ENCODE peak calls at places on chromosomes 7 and 10, in eight cellular contexts. Q is heart left ventricle; S is A549; R is brain microvascular endothelial cell; Z is HCT116; W is breast epithelium; X is lower lobe of right lung; K is CD8-positive, alpha-beta T cell. O is an unnamed sample.

GRCh38 chr7:37666026-37666780 is 17.4 kb upstream of the GPR141 start:
- DNase-seq in Q (no peak), S (peak), R (no peak), Z (no peak), W (no peak), X (no peak), K (no peak), O (no peak)

GRCh38 chr10:68550747-68551411 is 9.3 kb upstream of the TET1 start:
- DNase-seq in Q (peak), S (peak), R (peak), Z (peak), W (no peak), X (no peak), K (peak), O (no peak)

GRCh38 chr7:141550694-141551079 is 523 bp upstream of the AGK start:
- DNase-seq in Q (no peak), S (peak), R (no peak), Z (no peak), W (no peak), X (no peak), K (no peak), O (no peak)

GRCh38 chr7:22702516-22702915 is 24.5 kb upstream of the IL6 start:
- DNase-seq in Q (no peak), S (no peak), R (no peak), Z (no peak), W (no peak), X (no peak), K (no peak), O (no peak)

GRCh38 chr7:117582219-117582704 is 102.4 kb downstream of the CFTR start:
- DNase-seq in Q (peak), S (peak), R (peak), Z (no peak), W (no peak), X (no peak), K (no peak), O (peak)

GRCh38 chr10:60334991-60335390 is 54.7 kb downstream of the ANK3 start:
- DNase-seq in Q (no peak), S (no peak), R (peak), Z (no peak), W (no peak), X (no peak), K (no peak), O (no peak)

GRCh38 chr10:10869592-10869991 is 148.1 kb upstream of the CELF2 start:
- DNase-seq in Q (no peak), S (no peak), R (peak), Z (no peak), W (no peak), X (no peak), K (no peak), O (no peak)

GRCh38 chr10:58438340-58438739 is 53.1 kb downstream of the TFAM start:
- DNase-seq in Q (no peak), S (no peak), R (peak), Z (no peak), W (no peak), X (no peak), K (no peak), O (no peak)

GRCh38 chr7:121595949-121596692 is 200.0 kb upstream of the FAM3C start:
- DNase-seq in Q (no peak), S (no peak), R (no peak), Z (no peak), W (no peak), X (no peak), K (no peak), O (no peak)

GRCh38 chr7:17663056-17663675 is 277.1 kb downstream of the SNX13 start:
- DNase-seq in Q (no peak), S (peak), R (peak), Z (no peak), W (no peak), X (no peak), K (no peak), O (no peak)

GRCh38 chr7:137443616-137444015 is 100.1 kb upstream of the PTN start:
- DNase-seq in Q (no peak), S (no peak), R (peak), Z (no peak), W (no peak), X (no peak), K (no peak), O (no peak)

GRCh38 chr7:29013062-29013461 is 54.9 kb upstream of the TRIL start:
- DNase-seq in Q (no peak), S (no peak), R (no peak), Z (no peak), W (no peak), X (no peak), K (no peak), O (no peak)
- H3K27ac ChIP-seq in Q (peak), S (no peak), R (no peak), Z (no peak), W (no peak), X (no peak), K (no peak), O (no peak)

GRCh38 chr7:20267482-20267881 is 50.3 kb upstream of the MACC1 start:
- DNase-seq in Q (no peak), S (no peak), R (no peak), Z (no peak), W (no peak), X (no peak), K (no peak), O (peak)
- TF ChIP-seq CTCF in Q (no peak), S (no peak), R (peak), Z (no peak), W (no peak), X (no peak), K (no peak), O (no peak)

DNA sequence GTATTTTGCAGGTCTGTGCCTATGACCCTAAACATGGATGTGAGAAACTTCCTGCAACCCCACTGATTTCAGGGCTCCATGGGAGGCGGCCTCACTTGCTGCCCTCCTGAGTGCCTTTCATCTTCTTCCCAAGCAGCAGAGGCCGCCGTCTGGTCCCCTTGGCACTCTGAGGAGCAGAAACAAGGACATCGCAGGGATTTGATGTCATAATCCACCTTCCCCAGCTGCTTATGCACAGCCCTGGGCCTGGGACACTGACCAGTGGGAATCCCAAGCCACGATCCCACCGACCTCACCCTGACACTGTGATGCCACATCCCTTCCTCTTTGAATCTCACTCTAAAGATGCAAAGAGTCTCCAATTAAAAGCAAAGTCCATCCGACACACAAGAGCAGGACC is 7.7 kb downstream of the CAMK2G start:
- DNase-seq in Q (no peak), S (no peak), R (no peak), Z (no peak), W (no peak), X (no peak), K (no peak), O (no peak)
- H3K27ac ChIP-seq in Q (peak), S (no peak), R (no peak), Z (no peak), W (no peak), X (peak), K (peak), O (peak)

GRCh38 chr10:34985823-34986222 is 104.3 kb downstream of the CUL2 start:
- DNase-seq in Q (no peak), S (peak), R (no peak), Z (no peak), W (no peak), X (no peak), K (no peak), O (peak)
- TF ChIP-seq CTCF in Q (no peak), S (no peak), R (peak), Z (peak), W (no peak), X (no peak), K (no peak), O (no peak)

DNA sequence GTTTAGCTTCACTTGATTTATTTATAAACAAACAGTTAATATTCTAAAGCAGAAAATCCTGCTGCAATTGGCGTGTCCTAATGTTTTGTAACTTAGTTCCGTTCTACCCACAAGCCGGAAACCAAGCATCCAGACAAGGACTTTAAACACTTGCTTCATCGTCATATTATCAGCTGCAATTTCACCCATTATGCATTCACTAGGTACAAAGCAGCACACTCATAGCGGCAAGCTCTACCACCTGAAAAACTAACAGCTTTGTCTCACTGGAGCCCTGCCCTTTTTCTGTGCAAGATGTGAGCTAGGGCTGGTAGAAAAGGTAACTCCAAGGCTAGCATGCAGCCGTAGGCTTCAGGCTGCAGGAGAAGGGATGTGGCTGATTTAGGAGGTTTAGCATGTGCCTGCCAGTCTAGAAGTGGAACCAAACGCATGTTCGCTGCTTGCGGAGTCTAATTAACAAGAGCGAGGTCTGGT is 43.7 kb upstream of the BPGM start:
- DNase-seq in Q (no peak), S (peak), R (no peak), Z (no peak), W (no peak), X (no peak), K (no peak), O (no peak)
- H3K27ac ChIP-seq in Q (no peak), S (peak), R (no peak), Z (no peak), W (peak), X (peak), K (no peak), O (no peak)

GRCh38 chr10:48506147-48506917 is 98.5 kb downstream of the ARHGAP22 start:
- DNase-seq in Q (no peak), S (peak), R (peak), Z (peak), W (no peak), X (no peak), K (no peak), O (no peak)
- TF ChIP-seq CTCF in Q (no peak), S (peak), R (peak), Z (peak), W (no peak), X (peak), K (no peak), O (peak)

DNA sequence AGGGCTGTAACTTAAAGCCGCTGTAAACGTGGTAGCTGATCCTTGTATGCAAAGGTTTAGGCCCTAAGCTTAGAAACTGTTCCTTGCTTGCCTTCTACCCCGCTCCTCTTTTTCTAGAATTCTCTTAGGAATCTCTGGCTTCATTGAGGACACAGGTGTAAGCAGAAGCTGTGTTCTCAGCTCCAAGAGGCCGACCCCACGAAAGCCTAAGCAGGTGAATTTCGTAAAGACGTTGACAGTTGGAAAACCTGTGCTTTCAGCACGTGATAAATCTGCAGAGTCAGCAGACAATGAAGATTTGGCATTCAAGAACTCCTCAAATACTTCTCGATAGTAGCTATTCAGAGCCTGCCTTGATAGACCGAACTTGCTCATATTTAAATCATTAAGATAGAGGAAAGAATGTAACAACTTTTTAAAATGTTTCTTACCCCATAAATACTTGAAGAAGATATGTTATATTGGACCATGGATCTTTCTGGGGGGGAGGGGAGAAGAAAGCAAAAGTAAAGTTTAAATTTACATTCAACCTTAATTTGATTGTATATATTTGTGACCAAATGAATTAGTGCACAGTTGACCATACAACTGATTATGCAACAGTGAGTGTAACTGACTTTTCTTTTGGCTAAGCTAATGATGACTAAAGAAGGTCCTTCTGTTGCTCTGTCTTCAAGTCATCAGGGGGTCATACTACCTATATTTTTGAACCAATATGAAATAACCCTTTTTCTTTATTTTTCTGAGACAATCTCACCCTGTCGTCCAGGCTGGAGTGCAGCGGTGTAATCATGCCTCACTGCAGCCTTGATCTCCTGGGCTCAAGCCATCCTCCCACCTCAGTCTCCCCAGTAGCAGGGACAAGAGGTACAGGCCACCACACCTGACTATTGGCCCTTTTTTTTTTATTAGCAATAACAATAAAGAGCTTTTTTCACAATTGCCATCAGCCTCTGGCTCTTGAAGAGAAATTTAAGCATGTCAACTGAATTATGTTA is 1.2 kb upstream of the GDI2 start:
- DNase-seq in Q (no peak), S (peak), R (peak), Z (peak), W (no peak), X (no peak), K (no peak), O (no peak)
- H3K27ac ChIP-seq in Q (peak), S (peak), R (peak), Z (peak), W (peak), X (peak), K (peak), O (peak)

GRCh38 chr10:97539523-97540200 is 32.9 kb upstream of the ANKRD2 start:
- DNase-seq in Q (peak), S (no peak), R (peak), Z (no peak), W (no peak), X (no peak), K (no peak), O (no peak)
- TF ChIP-seq CTCF in Q (no peak), S (no peak), R (peak), Z (peak), W (no peak), X (no peak), K (no peak), O (no peak)

O was measured in kidney.